ENCODE peak calls at places on chromosomes 11 and 22, in four cellular contexts. One of them, this sample, is unnamed.
A peak's percentile ranks its signal among the peaks of the same experiment; 100 is the strongest.

GRCh38 chr11:47538741-47539575 is 14.0 kb downstream of the CELF1 start:
- DNase-seq in body of pancreas: no peak
- DNase-seq in substantia nigra: no peak
- DNase-seq in cardiac muscle cell: no peak
- DNase-seq in this sample: no peak

GRCh38 chr11:37450613-37451012 is 852.6 kb upstream of the RAG2 start:
- DNase-seq in body of pancreas: no peak
- DNase-seq in substantia nigra: no peak
- DNase-seq in cardiac muscle cell: peak; percentile 33
- DNase-seq in this sample: no peak

GRCh38 chr22:29022101-29022817 is 39.4 kb downstream of the C22orf31 start:
- DNase-seq in body of pancreas: no peak
- DNase-seq in substantia nigra: no peak
- DNase-seq in cardiac muscle cell: no peak
- DNase-seq in this sample: no peak

GRCh38 chr11:65992056-65992455 is 9.9 kb downstream of the EIF1AD start:
- DNase-seq in body of pancreas: no peak
- DNase-seq in substantia nigra: no peak
- DNase-seq in cardiac muscle cell: no peak
- DNase-seq in this sample: no peak

GRCh38 chr11:78318321-78318720 is 99.3 kb downstream of the GAB2 start:
- DNase-seq in body of pancreas: no peak
- DNase-seq in substantia nigra: no peak
- DNase-seq in cardiac muscle cell: peak; percentile 38
- DNase-seq in this sample: no peak

GRCh38 chr11:64100345-64100744 is 64.6 kb downstream of the FLRT1 start:
- DNase-seq in body of pancreas: no peak
- DNase-seq in substantia nigra: no peak
- DNase-seq in cardiac muscle cell: no peak
- DNase-seq in this sample: no peak

GRCh38 chr11:30326114-30326783 is 3.3 kb downstream of the ARL14EP start:
- DNase-seq in body of pancreas: no peak
- DNase-seq in substantia nigra: no peak
- DNase-seq in cardiac muscle cell: no peak
- DNase-seq in this sample: no peak

GRCh38 chr11:110712643-110713468 is 619 bp upstream of the ARHGAP20 start:
- DNase-seq in body of pancreas: no peak
- DNase-seq in substantia nigra: no peak
- DNase-seq in cardiac muscle cell: peak; percentile 74
- DNase-seq in this sample: peak; percentile 11

GRCh38 chr11:10657308-10658271 is 36.0 kb downstream of the IRAG1 start:
- DNase-seq in body of pancreas: no peak
- DNase-seq in substantia nigra: no peak
- DNase-seq in cardiac muscle cell: peak; percentile 82
- DNase-seq in this sample: no peak

GRCh38 chr22:24985824-24986214 is 33.3 kb downstream of the KIAA1671 start:
- DNase-seq in body of pancreas: no peak
- DNase-seq in substantia nigra: no peak
- DNase-seq in cardiac muscle cell: peak; percentile 96
- DNase-seq in this sample: no peak

GRCh38 chr22:20494978-20495860 is at the start of gene KLHL22:
- DNase-seq in body of pancreas: peak; percentile 43
- DNase-seq in substantia nigra: no peak
- DNase-seq in cardiac muscle cell: no peak
- DNase-seq in this sample: peak; percentile 49

GRCh38 chr22:37818397-37819099 is 4.6 kb upstream of the GALR3 start:
- DNase-seq in body of pancreas: peak; percentile 69
- DNase-seq in substantia nigra: no peak
- DNase-seq in cardiac muscle cell: peak; percentile 65
- DNase-seq in this sample: peak; percentile 50

GRCh38 chr22:19810381-19811141 is 44.1 kb downstream of the GNB1L start:
- DNase-seq in body of pancreas: peak; percentile 7
- DNase-seq in substantia nigra: no peak
- DNase-seq in cardiac muscle cell: peak; percentile 70
- DNase-seq in this sample: no peak

GRCh38 chr11:20668844-20669832 is at the start of gene NELL1:
- DNase-seq in body of pancreas: no peak
- DNase-seq in substantia nigra: no peak
- DNase-seq in cardiac muscle cell: peak; percentile 7
- DNase-seq in this sample: no peak

GRCh38 chr22:19772673-19773469 is 12.3 kb downstream of the TBX1 start:
- DNase-seq in body of pancreas: no peak
- DNase-seq in substantia nigra: no peak
- DNase-seq in cardiac muscle cell: no peak
- DNase-seq in this sample: no peak

GRCh38 chr11:92300871-92301270 is 76.3 kb downstream of the FAT3 start:
- DNase-seq in body of pancreas: no peak
- DNase-seq in substantia nigra: no peak
- DNase-seq in cardiac muscle cell: no peak
- DNase-seq in this sample: no peak

GRCh38 chr11:15153231-15153630 is 38.5 kb downstream of the INSC start:
- DNase-seq in body of pancreas: no peak
- DNase-seq in substantia nigra: no peak
- DNase-seq in cardiac muscle cell: no peak
- DNase-seq in this sample: no peak

GRCh38 chr22:48575567-48576332 is 1251.9 kb downstream of the BRD1 start:
- DNase-seq in body of pancreas: no peak
- DNase-seq in substantia nigra: no peak
- DNase-seq in cardiac muscle cell: no peak
- DNase-seq in this sample: no peak

GRCh38 chr11:63764712-63765631 is 3.6 kb downstream of the ZFTA start:
- DNase-seq in body of pancreas: peak; percentile 80
- DNase-seq in substantia nigra: no peak
- DNase-seq in cardiac muscle cell: peak; percentile 48
- DNase-seq in this sample: no peak

GRCh38 chr11:95487391-95487790 is 256.4 kb upstream of the SESN3 start:
- DNase-seq in body of pancreas: no peak
- DNase-seq in substantia nigra: no peak
- DNase-seq in cardiac muscle cell: no peak
- DNase-seq in this sample: no peak

GRCh38 chr11:128716661-128717210 is 22.9 kb downstream of the FLI1 start:
- DNase-seq in body of pancreas: no peak
- DNase-seq in substantia nigra: no peak
- DNase-seq in cardiac muscle cell: peak; percentile 79
- DNase-seq in this sample: peak; percentile 39

GRCh38 chr11:108666373-108666772 is 1.5 kb downstream of the DDX10 start:
- DNase-seq in body of pancreas: no peak
- DNase-seq in substantia nigra: no peak
- DNase-seq in cardiac muscle cell: peak; percentile 15
- DNase-seq in this sample: no peak

GRCh38 chr11:14356342-14356741 is 2.6 kb downstream of the RRAS2 start:
- DNase-seq in body of pancreas: no peak
- DNase-seq in substantia nigra: no peak
- DNase-seq in cardiac muscle cell: no peak
- DNase-seq in this sample: no peak

GRCh38 chr22:24325105-24325757 is 54.6 kb downstream of the SPECC1L start:
- DNase-seq in body of pancreas: no peak
- DNase-seq in substantia nigra: no peak
- DNase-seq in cardiac muscle cell: peak; percentile 91
- DNase-seq in this sample: no peak

GRCh38 chr11:81644239-81644840 is 1089.3 kb downstream of the FAM181B start:
- DNase-seq in body of pancreas: no peak
- DNase-seq in substantia nigra: no peak
- DNase-seq in cardiac muscle cell: peak; percentile 58
- DNase-seq in this sample: no peak

GRCh38 chr22:20422965-20423635 is 14.5 kb downstream of the SCARF2 start:
- DNase-seq in body of pancreas: peak; percentile 82
- DNase-seq in substantia nigra: peak; percentile 64
- DNase-seq in cardiac muscle cell: no peak
- DNase-seq in this sample: no peak

GRCh38 chr11:35907648-35908431 is 36.0 kb upstream of the LDLRAD3 start:
- DNase-seq in body of pancreas: peak; percentile 66
- DNase-seq in substantia nigra: no peak
- DNase-seq in cardiac muscle cell: peak; percentile 88
- DNase-seq in this sample: no peak

GRCh38 chr22:43466710-43467109 is 54.9 kb downstream of the MPPED1 start:
- DNase-seq in body of pancreas: no peak
- DNase-seq in substantia nigra: no peak
- DNase-seq in cardiac muscle cell: no peak
- DNase-seq in this sample: no peak
- H3K27ac ChIP-seq in body of pancreas: no peak overlapping the region
- H3K27ac ChIP-seq in substantia nigra: no peak overlapping the region
- H3K27ac ChIP-seq in cardiac muscle cell: no peak overlapping the region
- H3K27ac ChIP-seq in this sample: no peak overlapping the region

DNA sequence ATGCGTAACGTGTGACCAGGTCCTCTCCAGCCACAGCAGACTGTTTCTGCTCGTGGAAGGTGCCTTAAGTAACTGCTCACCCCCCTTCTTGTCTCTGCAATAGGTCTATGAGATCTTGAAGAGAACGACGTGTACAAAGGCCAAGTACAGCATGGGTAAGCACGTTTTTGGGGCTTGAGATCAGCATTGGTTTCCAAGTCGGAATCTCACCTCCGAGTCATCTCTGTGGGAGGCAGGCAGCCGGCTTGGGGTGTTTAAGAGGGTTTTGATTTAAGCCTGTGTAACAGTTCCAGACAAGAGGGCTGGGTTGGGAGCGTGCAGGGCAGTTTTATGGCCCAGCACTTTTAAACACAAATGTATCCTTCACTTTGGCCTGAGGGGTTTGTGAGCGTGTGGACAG is 30.1 kb downstream of the ANO1 start:
- DNase-seq in body of pancreas: no peak
- DNase-seq in substantia nigra: no peak
- DNase-seq in cardiac muscle cell: peak; percentile 7
- DNase-seq in this sample: no peak
- H3K27ac ChIP-seq in body of pancreas: no peak overlapping the region
- H3K27ac ChIP-seq in substantia nigra: no peak overlapping the region
- H3K27ac ChIP-seq in cardiac muscle cell: no peak overlapping the region
- H3K27ac ChIP-seq in this sample: no peak overlapping the region

GRCh38 chr22:30044369-30044768 is 35.9 kb upstream of the HORMAD2 start:
- DNase-seq in body of pancreas: peak; percentile 87
- DNase-seq in substantia nigra: no peak
- DNase-seq in cardiac muscle cell: peak; percentile 78
- DNase-seq in this sample: no peak
- H3K27ac ChIP-seq in body of pancreas: peak overlapping the region; percentile 55
- H3K27ac ChIP-seq in substantia nigra: no peak overlapping the region
- H3K27ac ChIP-seq in cardiac muscle cell: no peak overlapping the region
- H3K27ac ChIP-seq in this sample: no peak overlapping the region

DNA sequence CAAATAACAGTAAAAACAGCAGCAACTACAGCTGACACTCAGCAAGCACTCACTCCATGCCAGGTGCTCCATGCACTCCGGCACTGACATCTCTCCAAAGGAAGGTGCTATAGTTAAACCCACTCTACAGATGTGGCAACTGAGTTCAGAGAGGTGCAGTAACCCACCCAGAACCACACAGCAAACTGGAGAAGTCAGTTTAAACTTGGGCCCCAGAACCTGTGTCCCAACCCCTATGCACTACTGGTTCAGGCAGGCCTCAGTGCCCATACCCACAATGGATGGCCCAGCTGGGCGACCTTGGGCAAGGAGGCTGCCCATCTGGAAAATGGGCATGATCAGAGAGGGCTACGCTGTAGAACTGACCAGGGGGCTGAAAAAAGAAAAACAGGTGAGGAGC is 26.4 kb upstream of the TCF20 start:
- DNase-seq in body of pancreas: no peak
- DNase-seq in substantia nigra: no peak
- DNase-seq in cardiac muscle cell: no peak
- DNase-seq in this sample: no peak
- H3K27ac ChIP-seq in body of pancreas: no peak overlapping the region
- H3K27ac ChIP-seq in substantia nigra: peak overlapping the region; percentile 32
- H3K27ac ChIP-seq in cardiac muscle cell: no peak overlapping the region
- H3K27ac ChIP-seq in this sample: no peak overlapping the region

GRCh38 chr22:46193898-46194310 is 43.6 kb downstream of the PPARA start:
- DNase-seq in body of pancreas: no peak
- DNase-seq in substantia nigra: no peak
- DNase-seq in cardiac muscle cell: peak; percentile 34
- DNase-seq in this sample: no peak
- H3K27ac ChIP-seq in body of pancreas: no peak overlapping the region
- H3K27ac ChIP-seq in substantia nigra: no peak overlapping the region
- H3K27ac ChIP-seq in cardiac muscle cell: no peak overlapping the region
- H3K27ac ChIP-seq in this sample: no peak overlapping the region

GRCh38 chr11:93589347-93589746 is 46.2 kb upstream of the SMCO4 start:
- DNase-seq in body of pancreas: no peak
- DNase-seq in substantia nigra: no peak
- DNase-seq in cardiac muscle cell: no peak
- DNase-seq in this sample: no peak

GRCh38 chr11:93585758-93586157 is 42.6 kb upstream of the SMCO4 start:
- DNase-seq in body of pancreas: peak; percentile 16
- DNase-seq in substantia nigra: no peak
- DNase-seq in cardiac muscle cell: peak; percentile 78
- DNase-seq in this sample: no peak

GRCh38 chr11:93591247-93591898 is 48.2 kb upstream of the SMCO4 start:
- DNase-seq in body of pancreas: no peak
- DNase-seq in substantia nigra: no peak
- DNase-seq in cardiac muscle cell: peak; percentile 76
- DNase-seq in this sample: no peak

GRCh38 chr11:93583490-93583889 is 40.3 kb upstream of the SMCO4 start:
- DNase-seq in body of pancreas: no peak
- DNase-seq in substantia nigra: no peak
- DNase-seq in cardiac muscle cell: no peak
- DNase-seq in this sample: no peak

GRCh38 chr11:93587858-93588581 is 44.8 kb upstream of the SMCO4 start:
- DNase-seq in body of pancreas: no peak
- DNase-seq in substantia nigra: no peak
- DNase-seq in cardiac muscle cell: no peak
- DNase-seq in this sample: no peak
- H3K27ac ChIP-seq in body of pancreas: no peak overlapping the region
- H3K27ac ChIP-seq in substantia nigra: no peak overlapping the region
- H3K27ac ChIP-seq in cardiac muscle cell: no peak overlapping the region
- H3K27ac ChIP-seq in this sample: no peak overlapping the region